ENCODE peak calls at places on chromosomes 2 and 18, in eight cellular contexts. One of them, this sample, is unnamed.
A peak's percentile ranks its signal among the peaks of the same experiment; 100 is the strongest.

GRCh38 chr2:118747066-118747465 is 100.4 kb downstream of the EN1 start:
- ATAC-seq in activated CD8-positive, alpha-beta memory T cell treated with anti-CD3 and anti-CD28 coated beads, Interleukin-2, amount 10 ng/mL, durations not matched to agents 7 days and 5 days: no peak
- ATAC-seq in heart right ventricle: no peak
- ATAC-seq in gastroesophageal sphincter: no peak
- ATAC-seq in SK-N-SH treated with all-trans-retinoic acid at 6 μM for 48 hours: no peak
- ATAC-seq in activated B cell treated with CpG ODN at 0.5 μM for 24 hours: no peak
- ATAC-seq in CD4-positive, alpha-beta T cell: no peak
- ATAC-seq in upper lobe of left lung: no peak
- ATAC-seq in this sample: peak; percentile 45

GRCh38 chr2:60839126-60839813 is 42.1 kb upstream of the REL start:
- ATAC-seq in activated CD8-positive, alpha-beta memory T cell treated with anti-CD3 and anti-CD28 coated beads, Interleukin-2, amount 10 ng/mL, durations not matched to agents 7 days and 5 days: no peak
- ATAC-seq in heart right ventricle: no peak
- ATAC-seq in gastroesophageal sphincter: no peak
- ATAC-seq in SK-N-SH treated with all-trans-retinoic acid at 6 μM for 48 hours: no peak
- ATAC-seq in activated B cell treated with CpG ODN at 0.5 μM for 24 hours: peak; percentile 67
- ATAC-seq in CD4-positive, alpha-beta T cell: no peak
- ATAC-seq in upper lobe of left lung: no peak
- ATAC-seq in this sample: no peak

GRCh38 chr18:49886891-49887764 is 73.8 kb upstream of the ACAA2 start:
- ATAC-seq in activated CD8-positive, alpha-beta memory T cell treated with anti-CD3 and anti-CD28 coated beads, Interleukin-2, amount 10 ng/mL, durations not matched to agents 7 days and 5 days: no peak
- ATAC-seq in heart right ventricle: no peak
- ATAC-seq in gastroesophageal sphincter: no peak
- ATAC-seq in SK-N-SH treated with all-trans-retinoic acid at 6 μM for 48 hours: no peak
- ATAC-seq in activated B cell treated with CpG ODN at 0.5 μM for 24 hours: no peak
- ATAC-seq in CD4-positive, alpha-beta T cell: no peak
- ATAC-seq in upper lobe of left lung: no peak
- ATAC-seq in this sample: peak; percentile 48

GRCh38 chr18:57251747-57252146 is 100.6 kb upstream of the ST8SIA3 start:
- ATAC-seq in activated CD8-positive, alpha-beta memory T cell treated with anti-CD3 and anti-CD28 coated beads, Interleukin-2, amount 10 ng/mL, durations not matched to agents 7 days and 5 days: no peak
- ATAC-seq in heart right ventricle: no peak
- ATAC-seq in gastroesophageal sphincter: no peak
- ATAC-seq in SK-N-SH treated with all-trans-retinoic acid at 6 μM for 48 hours: no peak
- ATAC-seq in activated B cell treated with CpG ODN at 0.5 μM for 24 hours: no peak
- ATAC-seq in CD4-positive, alpha-beta T cell: no peak
- ATAC-seq in upper lobe of left lung: no peak
- ATAC-seq in this sample: no peak

GRCh38 chr2:191100216-191100615 is 50.6 kb downstream of the STAT4 start:
- ATAC-seq in activated CD8-positive, alpha-beta memory T cell treated with anti-CD3 and anti-CD28 coated beads, Interleukin-2, amount 10 ng/mL, durations not matched to agents 7 days and 5 days: no peak
- ATAC-seq in heart right ventricle: no peak
- ATAC-seq in gastroesophageal sphincter: no peak
- ATAC-seq in SK-N-SH treated with all-trans-retinoic acid at 6 μM for 48 hours: no peak
- ATAC-seq in activated B cell treated with CpG ODN at 0.5 μM for 24 hours: no peak
- ATAC-seq in CD4-positive, alpha-beta T cell: no peak
- ATAC-seq in upper lobe of left lung: no peak
- ATAC-seq in this sample: no peak

GRCh38 chr18:23810396-23810795 is 121.1 kb downstream of the LAMA3 start:
- ATAC-seq in activated CD8-positive, alpha-beta memory T cell treated with anti-CD3 and anti-CD28 coated beads, Interleukin-2, amount 10 ng/mL, durations not matched to agents 7 days and 5 days: peak; percentile 95
- ATAC-seq in heart right ventricle: no peak
- ATAC-seq in gastroesophageal sphincter: no peak
- ATAC-seq in SK-N-SH treated with all-trans-retinoic acid at 6 μM for 48 hours: no peak
- ATAC-seq in activated B cell treated with CpG ODN at 0.5 μM for 24 hours: no peak
- ATAC-seq in CD4-positive, alpha-beta T cell: peak; percentile 86
- ATAC-seq in upper lobe of left lung: no peak
- ATAC-seq in this sample: no peak

GRCh38 chr2:128819092-128819491 is 500.4 kb upstream of the HS6ST1 start:
- ATAC-seq in activated CD8-positive, alpha-beta memory T cell treated with anti-CD3 and anti-CD28 coated beads, Interleukin-2, amount 10 ng/mL, durations not matched to agents 7 days and 5 days: no peak
- ATAC-seq in heart right ventricle: no peak
- ATAC-seq in gastroesophageal sphincter: no peak
- ATAC-seq in SK-N-SH treated with all-trans-retinoic acid at 6 μM for 48 hours: no peak
- ATAC-seq in activated B cell treated with CpG ODN at 0.5 μM for 24 hours: no peak
- ATAC-seq in CD4-positive, alpha-beta T cell: no peak
- ATAC-seq in upper lobe of left lung: peak; percentile 32
- ATAC-seq in this sample: no peak

GRCh38 chr2:230873670-230874401 is 9.1 kb downstream of the ITM2C start:
- ATAC-seq in activated CD8-positive, alpha-beta memory T cell treated with anti-CD3 and anti-CD28 coated beads, Interleukin-2, amount 10 ng/mL, durations not matched to agents 7 days and 5 days: no peak
- ATAC-seq in heart right ventricle: no peak
- ATAC-seq in gastroesophageal sphincter: no peak
- ATAC-seq in SK-N-SH treated with all-trans-retinoic acid at 6 μM for 48 hours: no peak
- ATAC-seq in activated B cell treated with CpG ODN at 0.5 μM for 24 hours: peak; percentile 83
- ATAC-seq in CD4-positive, alpha-beta T cell: no peak
- ATAC-seq in upper lobe of left lung: no peak
- ATAC-seq in this sample: peak; percentile 46

GRCh38 chr2:107197601-107198000 is 311.6 kb upstream of the ST6GAL2 start:
- ATAC-seq in activated CD8-positive, alpha-beta memory T cell treated with anti-CD3 and anti-CD28 coated beads, Interleukin-2, amount 10 ng/mL, durations not matched to agents 7 days and 5 days: no peak
- ATAC-seq in heart right ventricle: no peak
- ATAC-seq in gastroesophageal sphincter: no peak
- ATAC-seq in SK-N-SH treated with all-trans-retinoic acid at 6 μM for 48 hours: no peak
- ATAC-seq in activated B cell treated with CpG ODN at 0.5 μM for 24 hours: no peak
- ATAC-seq in CD4-positive, alpha-beta T cell: no peak
- ATAC-seq in upper lobe of left lung: no peak
- ATAC-seq in this sample: no peak

GRCh38 chr2:109712126-109712455 is 82.0 kb upstream of the RGPD5 start:
- ATAC-seq in activated CD8-positive, alpha-beta memory T cell treated with anti-CD3 and anti-CD28 coated beads, Interleukin-2, amount 10 ng/mL, durations not matched to agents 7 days and 5 days: no peak
- ATAC-seq in heart right ventricle: no peak
- ATAC-seq in gastroesophageal sphincter: no peak
- ATAC-seq in SK-N-SH treated with all-trans-retinoic acid at 6 μM for 48 hours: no peak
- ATAC-seq in activated B cell treated with CpG ODN at 0.5 μM for 24 hours: no peak
- ATAC-seq in CD4-positive, alpha-beta T cell: no peak
- ATAC-seq in upper lobe of left lung: no peak
- ATAC-seq in this sample: no peak

GRCh38 chr2:43092520-43093179 is 133.8 kb downstream of the ZFP36L2 start:
- ATAC-seq in activated CD8-positive, alpha-beta memory T cell treated with anti-CD3 and anti-CD28 coated beads, Interleukin-2, amount 10 ng/mL, durations not matched to agents 7 days and 5 days: no peak
- ATAC-seq in heart right ventricle: no peak
- ATAC-seq in gastroesophageal sphincter: no peak
- ATAC-seq in SK-N-SH treated with all-trans-retinoic acid at 6 μM for 48 hours: no peak
- ATAC-seq in activated B cell treated with CpG ODN at 0.5 μM for 24 hours: no peak
- ATAC-seq in CD4-positive, alpha-beta T cell: no peak
- ATAC-seq in upper lobe of left lung: no peak
- ATAC-seq in this sample: no peak

GRCh38 chr2:233439191-233439590 is 84.9 kb downstream of the DGKD start:
- ATAC-seq in activated CD8-positive, alpha-beta memory T cell treated with anti-CD3 and anti-CD28 coated beads, Interleukin-2, amount 10 ng/mL, durations not matched to agents 7 days and 5 days: no peak
- ATAC-seq in heart right ventricle: no peak
- ATAC-seq in gastroesophageal sphincter: no peak
- ATAC-seq in SK-N-SH treated with all-trans-retinoic acid at 6 μM for 48 hours: no peak
- ATAC-seq in activated B cell treated with CpG ODN at 0.5 μM for 24 hours: no peak
- ATAC-seq in CD4-positive, alpha-beta T cell: no peak
- ATAC-seq in upper lobe of left lung: no peak
- ATAC-seq in this sample: no peak

GRCh38 chr2:170227467-170228075 is 49.6 kb downstream of the MYO3B start:
- ATAC-seq in activated CD8-positive, alpha-beta memory T cell treated with anti-CD3 and anti-CD28 coated beads, Interleukin-2, amount 10 ng/mL, durations not matched to agents 7 days and 5 days: no peak
- ATAC-seq in heart right ventricle: no peak
- ATAC-seq in gastroesophageal sphincter: no peak
- ATAC-seq in SK-N-SH treated with all-trans-retinoic acid at 6 μM for 48 hours: no peak
- ATAC-seq in activated B cell treated with CpG ODN at 0.5 μM for 24 hours: no peak
- ATAC-seq in CD4-positive, alpha-beta T cell: no peak
- ATAC-seq in upper lobe of left lung: no peak
- ATAC-seq in this sample: no peak